ENCODE peak calls at places on chromosomes 2 and 18, in four cellular contexts. O is GM12878, H is HCT116, T is H1. C is an unnamed sample.

GRCh38 chr2:9149726-9150567 is 56.7 kb upstream of the ASAP2 start:
- DNase-seq in H (no peak), O (no peak), T (no peak), C (no peak)

GRCh38 chr2:238127165-238128060 is 11.1 kb upstream of the KLHL30 start:
- DNase-seq in T (no peak), H (no peak), O (no peak), C (no peak)

GRCh38 chr18:51398104-51398503 is 200.6 kb upstream of the MEX3C start:
- DNase-seq in T (no peak), O (no peak), H (no peak), C (no peak)

GRCh38 chr2:190722825-190723224 is 73.9 kb downstream of the NAB1 start:
- DNase-seq in H (no peak), O (no peak), T (no peak), C (no peak)

GRCh38 chr2:25131567-25132295 is 36.6 kb downstream of the POMC start:
- DNase-seq in H (no peak), O (no peak), T (no peak), C (no peak)

GRCh38 chr2:68831688-68832087 is 39.5 kb downstream of the BMP10 start:
- DNase-seq in T (no peak), O (no peak), H (no peak), C (no peak)

GRCh38 chr2:212725180-212725579 is 186.6 kb upstream of the ERBB4 start:
- DNase-seq in H (no peak), O (no peak), T (no peak), C (no peak)

GRCh38 chr2:25362049-25362563 is 20.4 kb upstream of the DNMT3A start:
- DNase-seq in O (peak; percentile 88), H (peak; percentile 80), T (peak; percentile 88), C (peak; percentile 89)

GRCh38 chr2:190585000-190585678 is 50.6 kb upstream of the NEMP2 start:
- DNase-seq in T (no peak), O (no peak), H (no peak), C (no peak)

GRCh38 chr2:97748397-97748796 is 35.0 kb downstream of the ZAP70 start:
- DNase-seq in T (peak; percentile 57), H (no peak), O (no peak), C (no peak)

GRCh38 chr18:46953195-46953594 is 35.8 kb downstream of the KATNAL2 start:
- DNase-seq in T (no peak), H (no peak), O (no peak), C (no peak)

GRCh38 chr18:8020133-8020846 is 453.2 kb downstream of the PTPRM start:
- DNase-seq in O (no peak), H (no peak), T (no peak), C (no peak)
- TF ChIP-seq JUND in O (no peak), H (no peak), T (no peak), C (no peak)

DNA sequence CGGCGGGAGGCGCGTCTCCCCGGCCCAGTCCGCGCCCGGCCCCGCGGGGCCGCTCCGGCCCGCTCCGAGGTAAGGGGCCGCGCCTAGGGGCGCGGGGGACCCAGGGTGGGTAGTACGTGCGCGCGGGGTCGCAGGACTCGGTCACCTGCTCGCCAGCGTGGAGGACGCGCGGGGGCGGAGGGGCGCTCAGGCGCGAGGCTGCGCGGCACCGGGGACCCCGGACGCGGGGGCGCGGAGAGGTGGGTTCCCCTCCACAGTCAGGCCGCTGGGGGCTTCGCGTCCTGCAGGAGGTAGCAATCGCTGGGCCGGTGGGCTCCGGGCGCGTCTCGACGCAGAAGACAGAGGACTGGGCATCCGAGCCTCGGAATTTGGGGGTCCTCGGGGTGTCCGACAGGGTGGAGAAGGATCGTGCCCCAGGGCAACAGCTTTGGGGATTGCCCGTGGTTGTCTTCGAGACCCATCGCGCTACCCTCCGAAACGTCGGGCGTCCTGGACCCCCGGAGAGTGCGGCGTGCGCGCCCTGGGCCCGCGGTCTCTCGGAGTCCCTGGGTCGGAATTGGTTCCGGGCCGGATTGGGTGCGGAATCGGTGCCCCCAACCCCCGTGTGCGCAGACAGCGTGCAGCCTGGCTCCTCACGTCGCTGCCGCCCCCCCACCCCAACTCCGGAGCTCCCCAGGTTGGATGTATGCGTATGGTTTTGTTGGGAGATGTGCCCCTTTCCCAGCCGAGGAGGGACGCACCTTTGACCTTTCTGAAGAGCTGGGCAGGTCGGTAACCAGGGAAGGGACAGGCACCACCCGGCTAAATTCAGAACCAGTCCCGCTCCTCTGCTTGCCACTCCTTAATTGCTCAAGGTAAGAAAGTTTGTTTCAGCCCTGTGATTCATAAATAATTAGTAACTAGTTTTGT is 661 bp downstream of the NPAS2 start:
- DNase-seq in O (no peak), H (no peak), T (no peak), C (no peak)
- TF ChIP-seq JUND in O (no peak), H (no peak), T (no peak), C (no peak)

GRCh38 chr2:222811828-222812227 is 49.0 kb upstream of the ACSL3 start:
- DNase-seq in H (no peak), T (no peak), O (no peak), C (no peak)

GRCh38 chr2:222817628-222818027 is 43.2 kb upstream of the ACSL3 start:
- DNase-seq in O (no peak), H (peak; percentile 13), T (no peak), C (no peak)

GRCh38 chr2:222810044-222810443 is 50.8 kb upstream of the ACSL3 start:
- DNase-seq in O (no peak), T (no peak), H (no peak), C (no peak)

GRCh38 chr2:222809582-222809981 is 51.3 kb upstream of the ACSL3 start:
- DNase-seq in H (no peak), T (no peak), O (no peak), C (no peak)

GRCh38 chr2:222813177-222813843 is 47.5 kb upstream of the ACSL3 start:
- DNase-seq in H (no peak), T (no peak), O (peak; percentile 79), C (no peak)
- TF ChIP-seq JUND in H (no peak), T (no peak), O (no peak), C (no peak)

DNA sequence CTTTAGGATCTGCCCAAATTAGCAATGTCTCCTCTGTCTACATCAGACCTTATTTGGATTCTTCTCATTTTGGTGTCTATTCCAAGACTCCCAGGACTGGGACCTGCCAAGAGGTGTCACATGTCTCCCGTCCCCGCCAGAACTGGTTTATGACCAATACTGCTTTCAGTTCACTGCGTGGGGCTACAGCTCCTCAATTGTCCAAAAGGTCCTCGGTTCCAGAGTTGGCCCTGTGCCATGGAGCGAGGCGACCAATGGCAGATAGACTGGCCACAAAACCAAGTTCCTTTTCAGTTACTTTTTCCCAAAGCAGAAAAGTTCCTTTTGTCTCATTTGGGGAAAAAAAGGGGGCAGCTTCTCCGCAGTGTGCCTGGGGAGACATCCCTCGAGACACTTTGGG is 144.1 kb upstream of the ZNF236 start:
- DNase-seq in O (no peak), H (no peak), T (no peak), C (no peak)
- TF ChIP-seq JUND in O (no peak), H (no peak), T (no peak), C (no peak)

GRCh38 chr2:234723400-234723799 is 226.5 kb upstream of the ARL4C start:
- DNase-seq in H (no peak), O (no peak), T (no peak), C (no peak)

GRCh38 chr2:234730066-234730640 is 221.7 kb upstream of the SH3BP4 start:
- DNase-seq in T (no peak), H (no peak), O (no peak), C (no peak)

GRCh38 chr2:234722176-234722575 is 225.3 kb upstream of the ARL4C start:
- DNase-seq in H (no peak), T (no peak), O (no peak), C (no peak)

GRCh38 chr2:234724850-234725249 is 227.0 kb upstream of the SH3BP4 start:
- DNase-seq in H (no peak), T (no peak), O (no peak), C (no peak)

DNA sequence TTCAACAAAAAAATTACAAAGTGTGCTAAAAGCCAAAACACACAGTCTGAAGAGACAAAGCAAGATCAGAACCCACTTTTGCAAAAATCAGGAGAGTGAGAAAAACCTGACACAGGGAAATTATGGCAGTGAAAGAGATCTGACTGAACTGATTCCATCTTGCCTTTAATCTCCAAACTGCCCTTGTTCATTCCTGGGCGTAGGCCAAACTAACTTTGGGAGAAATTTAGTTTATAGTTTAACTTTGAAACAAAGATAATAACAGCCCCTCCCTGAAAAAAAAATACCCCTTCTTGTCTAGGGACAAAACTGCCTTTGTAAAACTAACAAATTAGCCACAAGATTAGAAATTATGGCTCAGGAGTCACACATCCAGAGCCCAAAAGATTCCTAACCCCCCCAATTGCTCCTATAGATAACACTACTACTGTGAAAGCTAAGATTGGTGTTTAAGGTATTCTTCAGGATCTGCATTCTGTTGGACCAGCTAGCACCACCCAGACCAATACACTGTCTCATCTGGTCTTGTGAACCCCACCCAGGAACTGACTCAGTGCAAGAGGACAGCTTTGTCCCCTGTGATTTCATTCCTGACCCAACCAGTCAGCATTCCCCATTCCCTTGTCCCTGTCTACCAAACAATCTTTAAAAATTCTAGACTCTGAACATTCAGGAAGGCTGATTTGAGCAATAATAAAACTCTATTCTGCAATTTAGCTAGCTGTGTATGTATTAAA is 226.1 kb upstream of the SH3BP4 start:
- DNase-seq in O (no peak), H (no peak), T (no peak), C (no peak)
- TF ChIP-seq JUND in O (no peak), H (peak; percentile 47), T (no peak), C (no peak)